ENCODE peak calls at places on chromosomes 7 and 10, in seven cellular contexts. Z is K562, Q is GM12891, X is SK-N-SH, I is H1, B is GM12878, C is HepG2. T is an unnamed sample.

GRCh38 chr7:260441-261281 is 29.3 kb upstream of the FOXL3 start:
- DNase-seq in X (no peak), I (no peak), C (no peak), Z (no peak), Q (no peak), B (no peak), T (no peak)

GRCh38 chr7:123747620-123748141 is 1.1 kb downstream of the WASL start:
- DNase-seq in I (peak), Q (peak), Z (peak), B (no peak), C (peak), X (peak), T (no peak)

GRCh38 chr10:103667390-103667789 is 173.9 kb downstream of the NEURL1 start:
- DNase-seq in B (no peak), C (no peak), Z (peak), X (no peak), Q (no peak), I (no peak), T (no peak)

GRCh38 chr10:26367771-26368170 is 70.4 kb upstream of the APBB1IP start:
- DNase-seq in X (no peak), B (no peak), C (peak), Z (peak), Q (no peak), I (no peak), T (no peak)

GRCh38 chr10:30984563-30985328 is 46.9 kb downstream of the ZNF438 start:
- DNase-seq in B (no peak), I (no peak), Q (no peak), C (no peak), X (no peak), Z (no peak), T (no peak)

GRCh38 chr10:78215645-78216044 is 182.0 kb downstream of the RPS24 start:
- DNase-seq in X (no peak), Z (no peak), C (no peak), I (no peak), B (no peak), Q (no peak), T (no peak)

GRCh38 chr7:93817561-93817960 is 73.0 kb downstream of the TFPI2 start:
- DNase-seq in Q (no peak), X (no peak), Z (no peak), C (no peak), B (no peak), I (no peak), T (no peak)

GRCh38 chr10:131573256-131574215 is 262.0 kb upstream of the TCERG1L start:
- DNase-seq in B (no peak), I (no peak), Z (no peak), X (no peak), C (no peak), Q (no peak), T (no peak)

GRCh38 chr7:79872171-79872570 is 262.5 kb upstream of the GNAI1 start:
- DNase-seq in X (no peak), B (no peak), Z (no peak), Q (no peak), I (no peak), C (no peak), T (no peak)

GRCh38 chr10:114683162-114683561 is 25.1 kb upstream of the ABLIM1 start:
- DNase-seq in X (no peak), Q (no peak), Z (no peak), B (no peak), I (no peak), C (no peak), T (no peak)

GRCh38 chr7:369981-370621 is 80.1 kb downstream of the FOXL3 start:
- DNase-seq in C (no peak), I (no peak), Z (no peak), Q (no peak), B (no peak), X (no peak), T (no peak)

GRCh38 chr10:11663763-11664555 is 52.5 kb upstream of the USP6NL start:
- DNase-seq in Z (no peak), B (no peak), Q (peak), I (no peak), X (no peak), C (no peak), T (peak)

GRCh38 chr7:25940086-25940906 is 211.7 kb upstream of the NFE2L3 start:
- DNase-seq in Q (no peak), X (no peak), I (no peak), B (no peak), Z (no peak), C (no peak), T (no peak)

GRCh38 chr7:77251519-77251819 is 51.9 kb upstream of the FGL2 start:
- DNase-seq in C (no peak), B (no peak), X (no peak), Z (no peak), I (no peak), Q (no peak), T (no peak)

DNA sequence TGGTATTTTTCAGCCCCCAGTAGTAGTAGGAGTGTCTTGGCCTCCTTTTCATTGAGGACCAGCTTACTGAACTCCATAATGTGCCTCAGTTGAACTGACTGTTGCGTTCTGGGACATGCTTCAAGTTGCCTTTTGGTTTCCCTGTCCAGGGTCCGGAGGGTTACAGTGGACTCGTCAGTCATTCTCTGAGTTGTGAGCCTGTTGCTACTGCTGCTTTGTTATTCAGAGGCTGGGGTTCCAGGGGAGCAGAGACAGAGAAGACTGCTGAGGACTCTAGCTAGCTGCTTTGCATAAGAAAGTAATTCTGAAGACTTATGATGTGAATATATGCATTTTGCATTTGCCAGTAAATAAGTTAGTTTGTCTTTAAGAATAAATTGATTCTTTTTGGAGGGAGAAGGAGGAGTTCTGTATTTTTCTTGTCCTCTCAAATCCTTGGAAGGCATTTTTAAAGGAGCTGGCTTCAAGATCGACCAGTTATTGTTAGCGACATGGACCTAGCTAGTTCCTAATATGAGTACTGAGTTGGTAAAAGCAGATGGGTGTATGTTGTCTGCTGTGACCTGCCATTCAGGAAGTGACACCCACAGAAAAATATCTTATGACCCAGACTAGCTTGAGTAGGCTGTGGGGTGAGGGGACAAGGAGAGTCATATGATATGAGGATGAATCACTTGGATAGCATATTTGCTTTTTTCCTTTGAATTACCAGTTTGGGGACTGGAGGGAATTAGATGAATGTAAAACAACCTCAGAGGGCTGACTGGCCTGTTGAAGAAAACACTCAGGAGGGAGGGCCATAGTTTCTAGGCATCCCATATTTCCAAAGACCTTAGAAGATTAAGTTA is 8.3 kb downstream of the PI4K2A start:
- DNase-seq in C (peak), Q (peak), Z (peak), B (peak), I (no peak), X (no peak), T (peak)
- TF ChIP-seq TAF1 in C (no peak), Q (peak), Z (no peak), B (no peak), I (no peak), X (peak), T (no peak)

GRCh38 chr7:84492565-84493034 is 298.0 kb upstream of the SEMA3A start:
- DNase-seq in X (peak), B (no peak), C (no peak), Q (no peak), I (no peak), Z (no peak), T (no peak)
- TF ChIP-seq TAF1 in X (no peak), B (no peak), C (no peak), Q (no peak), I (no peak), Z (no peak), T (no peak)

DNA sequence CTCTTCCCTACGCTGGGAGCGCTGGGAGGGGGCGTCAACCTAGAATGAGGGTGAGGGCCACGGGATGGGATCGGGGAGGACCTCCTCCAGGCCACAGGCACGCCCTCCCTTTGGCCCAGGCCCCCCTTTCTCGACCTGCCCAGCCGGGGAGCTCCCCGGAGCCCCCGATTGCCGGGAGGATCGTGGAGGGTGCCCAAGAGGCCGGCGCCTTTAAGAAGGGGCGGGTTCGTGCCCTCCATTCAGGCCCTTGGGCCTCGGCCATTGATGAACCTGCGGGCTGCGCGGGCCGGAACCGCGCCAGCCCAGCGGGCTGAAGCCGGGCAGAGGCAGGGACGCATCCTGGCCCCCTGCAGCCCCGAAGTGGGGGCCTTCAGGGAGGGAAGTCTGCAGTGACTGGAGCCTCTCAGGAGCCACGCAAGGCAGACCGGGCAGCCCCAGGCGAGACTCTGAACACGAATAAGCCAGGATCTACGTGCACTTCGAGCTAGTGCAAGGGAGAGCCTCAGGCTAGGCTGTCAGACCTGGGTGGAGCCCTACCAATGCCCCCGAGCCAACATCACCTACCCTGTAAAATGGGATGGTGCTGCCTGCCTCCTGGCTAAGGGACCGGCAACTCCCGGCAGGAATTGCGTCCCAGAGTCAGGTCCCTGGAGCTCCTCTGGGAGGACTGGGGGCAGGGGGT is 938 bp downstream of the SH2B2 start:
- DNase-seq in Q (no peak), C (no peak), I (no peak), Z (no peak), B (no peak), X (peak), T (no peak)
- TF ChIP-seq TAF1 in Q (no peak), C (no peak), I (no peak), Z (no peak), B (no peak), X (no peak), T (no peak)

DNA sequence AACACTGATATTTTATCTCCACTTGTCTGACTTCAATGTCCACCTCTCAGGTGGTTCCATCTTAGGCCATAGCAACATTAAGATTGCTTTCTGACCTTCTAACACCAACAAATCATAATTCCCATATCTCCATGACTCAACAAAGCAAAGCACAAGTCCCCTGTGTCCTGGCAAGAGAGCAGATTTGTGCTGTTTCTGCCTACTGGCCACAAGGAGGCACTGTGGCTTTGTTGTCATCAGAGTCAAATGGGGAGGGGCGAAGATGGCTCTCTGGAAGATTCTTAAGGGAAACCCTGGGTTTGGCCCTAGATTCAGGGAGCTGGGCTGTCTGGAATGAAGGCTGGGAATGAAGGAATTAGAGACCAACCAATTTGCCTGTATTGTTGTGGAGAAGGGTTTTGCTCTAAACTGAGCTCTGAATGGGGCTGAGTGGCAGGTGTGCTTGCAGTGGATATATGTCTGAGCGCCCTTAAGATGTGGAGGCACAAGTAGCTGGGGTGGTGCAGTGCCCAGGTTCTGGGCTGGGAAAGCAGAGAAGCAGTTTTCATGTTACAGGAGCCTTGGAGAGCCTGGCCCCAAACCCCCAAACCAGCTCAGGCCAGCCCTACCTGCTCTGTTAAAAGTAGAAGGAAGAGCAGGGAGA is 154.8 kb upstream of the PRSS58 start:
- DNase-seq in X (peak), B (no peak), C (peak), I (peak), Z (peak), Q (peak), T (peak)
- TF ChIP-seq TAF1 in X (no peak), B (no peak), C (no peak), I (no peak), Z (no peak), Q (no peak), T (no peak)

GRCh38 chr7:1404881-1405548 is 54.3 kb downstream of the MICALL2 start:
- DNase-seq in Z (no peak), X (peak), B (no peak), I (no peak), C (no peak), Q (no peak), T (no peak)

GRCh38 chr7:1401011-1401410 is 58.3 kb downstream of the MICALL2 start:
- DNase-seq in X (no peak), Z (no peak), B (no peak), Q (no peak), C (no peak), I (no peak), T (no peak)

GRCh38 chr7:1402110-1402790 is 57.0 kb downstream of the MICALL2 start:
- DNase-seq in X (no peak), Q (no peak), Z (no peak), C (no peak), B (no peak), I (no peak), T (no peak)

GRCh38 chr7:1402791-1403755 is 56.2 kb downstream of the MICALL2 start:
- DNase-seq in C (no peak), Q (no peak), X (peak), Z (no peak), I (no peak), B (no peak), T (no peak)

GRCh38 chr7:1403844-1404404 is 55.3 kb downstream of the MICALL2 start:
- DNase-seq in X (peak), Z (no peak), B (no peak), C (no peak), I (no peak), Q (no peak), T (no peak)
- TF ChIP-seq TAF1 in X (no peak), Z (no peak), B (no peak), C (no peak), I (no peak), Q (no peak), T (no peak)

DNA sequence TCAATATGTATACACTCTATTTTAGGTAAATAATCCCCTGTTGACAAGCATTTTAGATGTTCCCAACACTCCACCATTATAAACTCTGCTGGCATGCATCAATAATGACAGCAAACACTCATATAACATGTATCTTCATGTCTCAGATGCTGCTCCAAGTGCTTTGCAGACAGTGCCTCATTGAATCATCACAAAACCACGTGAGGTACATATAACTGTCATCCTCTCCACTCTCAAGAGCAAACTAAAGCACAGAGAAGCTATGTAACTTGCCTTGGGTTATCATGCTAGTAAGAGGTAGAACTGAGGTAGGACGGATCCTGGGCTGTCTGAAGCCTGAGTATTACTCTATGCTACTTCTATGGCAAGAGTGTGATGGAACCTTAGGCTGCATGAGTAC is 72.5 kb upstream of the GSDME start:
- DNase-seq in X (no peak), Q (no peak), I (no peak), C (no peak), B (no peak), Z (no peak), T (no peak)
- TF ChIP-seq TAF1 in X (no peak), Q (no peak), I (no peak), C (no peak), B (no peak), Z (no peak), T (no peak)

GRCh38 chr7:134985894-134986362 is 380 bp upstream of the AGBL3 start:
- DNase-seq in I (no peak), X (no peak), B (no peak), Z (no peak), C (no peak), Q (no peak), T (no peak)
- TF ChIP-seq TAF1 in I (no peak), X (no peak), B (no peak), Z (no peak), C (no peak), Q (no peak), T (no peak)

GRCh38 chr10:1149793-1150637 is 93.8 kb downstream of the WDR37 start:
- DNase-seq in C (no peak), Z (peak), I (no peak), X (peak), B (no peak), Q (no peak), T (no peak)
- TF ChIP-seq TAF1 in C (no peak), Z (no peak), I (no peak), X (no peak), B (no peak), Q (no peak), T (no peak)

GRCh38 chr10:19699299-19699698 is 116.9 kb upstream of the PLXDC2 start:
- DNase-seq in C (no peak), Q (no peak), I (no peak), Z (no peak), X (no peak), B (no peak), T (no peak)
- TF ChIP-seq TAF1 in C (no peak), Q (no peak), I (no peak), Z (no peak), X (no peak), B (no peak), T (no peak)

GRCh38 chr10:45580781-45581496 is 91.6 kb downstream of the ZFAND4 start:
- DNase-seq in X (no peak), Q (no peak), I (no peak), C (no peak), B (peak), Z (no peak), T (no peak)

GRCh38 chr10:45581497-45582385 is 90.8 kb downstream of the ZFAND4 start:
- DNase-seq in B (no peak), C (peak), Z (no peak), X (no peak), Q (no peak), I (no peak), T (no peak)

GRCh38 chr10:45580371-45580770 is 92.2 kb downstream of the ZFAND4 start:
- DNase-seq in B (peak), Q (no peak), I (no peak), X (no peak), C (no peak), Z (no peak), T (no peak)

GRCh38 chr10:45585131-45585530 is 87.4 kb downstream of the ZFAND4 start:
- DNase-seq in B (no peak), Z (no peak), X (no peak), Q (no peak), I (no peak), C (no peak), T (no peak)

DNA sequence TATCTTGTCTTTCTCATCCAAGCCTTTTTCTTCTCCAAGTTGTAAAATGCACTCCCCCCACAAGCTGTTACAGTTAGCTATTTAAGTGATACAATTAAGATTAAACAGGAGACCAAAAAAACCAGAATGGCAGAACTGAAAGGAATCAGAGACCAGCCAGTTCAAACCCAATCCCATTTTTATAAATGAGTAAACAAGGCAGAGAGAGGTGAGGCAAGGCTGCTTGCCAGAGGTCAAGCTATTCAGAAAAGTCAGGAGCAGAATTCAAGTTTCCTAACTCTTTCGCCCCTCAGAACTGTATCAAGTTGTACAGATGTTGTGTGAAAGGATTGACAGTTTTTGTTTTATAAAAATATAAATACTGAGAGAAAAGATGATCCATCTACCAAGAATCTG is 90.2 kb downstream of the ZFAND4 start:
- DNase-seq in C (no peak), X (no peak), Z (no peak), I (no peak), Q (no peak), B (no peak), T (no peak)
- TF ChIP-seq TAF1 in C (no peak), X (no peak), Z (no peak), I (no peak), Q (no peak), B (no peak), T (no peak)

T was measured in GM12892.